ENCODE peak calls at places on chromosomes 5 and 9, in four cellular contexts. Q is K562, J is PC-3, K is bronchial epithelial cell. S is an unnamed sample.

GRCh38 chr9:4861145-4861544 is 68.4 kb downstream of the RCL1 start:
- DNase-seq in Q (no peak), J (no peak), K (peak; percentile 61), S (no peak)

GRCh38 chr5:90642706-90643229 is 84.2 kb downstream of the ADGRV1 start:
- DNase-seq in Q (no peak), J (no peak), K (no peak), S (no peak)

GRCh38 chr5:134022333-134022732 is 17.6 kb upstream of the VDAC1 start:
- DNase-seq in Q (no peak), J (no peak), K (no peak), S (no peak)

GRCh38 chr5:151739395-151739794 is 19.0 kb downstream of the ATOX1 start:
- DNase-seq in Q (no peak), J (no peak), K (no peak), S (no peak)

GRCh38 chr5:108728566-108729305 is 19.0 kb upstream of the FER start:
- DNase-seq in Q (peak; percentile 31), J (no peak), K (peak; percentile 8), S (no peak)

GRCh38 chr5:103374473-103374963 is 116.0 kb downstream of the MACIR start:
- DNase-seq in Q (no peak), J (no peak), K (no peak), S (no peak)

GRCh38 chr5:92922231-92922967 is 658.6 kb downstream of the NR2F1-AS1 start:
- DNase-seq in Q (no peak), J (no peak), K (no peak), S (no peak)

GRCh38 chr9:117480251-117480650 is 65.4 kb upstream of the ASTN2 start:
- DNase-seq in Q (no peak), J (no peak), K (peak; percentile 26), S (no peak)

GRCh38 chr9:4366649-4367330 is 66.9 kb upstream of the GLIS3 start:
- DNase-seq in Q (peak; percentile 29), J (peak; percentile 74), K (peak; percentile 44), S (peak; percentile 57)

GRCh38 chr5:179530069-179530998 is 20.0 kb upstream of the RUFY1 start:
- DNase-seq in Q (peak; percentile 53), J (no peak), K (no peak), S (peak; percentile 15)

GRCh38 chr5:54171645-54172384 is 138.6 kb downstream of the ARL15 start:
- DNase-seq in Q (no peak), J (peak; percentile 3), K (peak; percentile 71), S (peak; percentile 50)

GRCh38 chr9:74309654-74310053 is 187.5 kb upstream of the RORB start:
- DNase-seq in Q (no peak), J (no peak), K (peak; percentile 4), S (no peak)

GRCh38 chr9:87333802-87334201 is 163.9 kb upstream of the DAPK1 start:
- DNase-seq in Q (no peak), J (no peak), K (no peak), S (no peak)

GRCh38 chr5:10563940-10564837 is at the start of gene ANKRD33B:
- DNase-seq in Q (peak; percentile 93), J (peak; percentile 88), K (no peak), S (peak; percentile 39)

GRCh38 chr9:131276107-131276888 is at the start of gene FAM78A:
- DNase-seq in Q (no peak), J (no peak), K (no peak), S (no peak)

GRCh38 chr9:24616858-24617257 is 71.2 kb upstream of the IZUMO3 start:
- DNase-seq in Q (no peak), J (no peak), K (no peak), S (no peak)

GRCh38 chr5:145946112-145946861 is 9.9 kb downstream of the SH3RF2 start:
- DNase-seq in Q (no peak), J (peak; percentile 88), K (peak; percentile 95), S (peak; percentile 56)

GRCh38 chr5:56595561-56595960 is 219.8 kb upstream of the MAP3K1 start:
- DNase-seq in Q (no peak), J (no peak), K (no peak), S (no peak)

GRCh38 chr9:116941266-116941665 is 254.2 kb downstream of the TRIM32 start:
- DNase-seq in Q (no peak), J (no peak), K (no peak), S (no peak)

GRCh38 chr5:34895641-34896419 is 19.5 kb downstream of the RAD1 start:
- DNase-seq in Q (peak; percentile 75), J (no peak), K (no peak), S (no peak)

GRCh38 chr5:132136906-132137305 is 63.3 kb downstream of the CSF2 start:
- DNase-seq in Q (no peak), J (peak; percentile 54), K (peak; percentile 65), S (peak; percentile 7)

GRCh38 chr9:133387680-133388079 is 11.5 kb downstream of the STKLD1 start:
- DNase-seq in Q (no peak), J (no peak), K (peak; percentile 79), S (no peak)

GRCh38 chr5:136079195-136079985 is 50.6 kb downstream of the TGFBI start:
- DNase-seq in Q (no peak), J (no peak), K (no peak), S (peak; percentile 12)

GRCh38 chr5:136082390-136083193 is 50.1 kb upstream of the SMAD5 start:
- DNase-seq in Q (peak; percentile 76), J (peak; percentile 71), K (peak; percentile 65), S (peak; percentile 81)

GRCh38 chr5:136081192-136081591 is 51.5 kb upstream of the SMAD5 start:
- DNase-seq in Q (no peak), J (no peak), K (no peak), S (no peak)

GRCh38 chr5:136080113-136080482 is 51.3 kb downstream of the TGFBI start:
- DNase-seq in Q (no peak), J (no peak), K (no peak), S (peak; percentile 17)

GRCh38 chr5:136080483-136081180 is 51.8 kb downstream of the TGFBI start:
- DNase-seq in Q (peak; percentile 89), J (no peak), K (peak; percentile 62), S (peak; percentile 97)
- H3K4me3 ChIP-seq in Q (peak overlapping the region; percentile 43), J (no peak overlapping the region), K (peak overlapping the region; percentile 35), S (peak overlapping the region; percentile 66)

DNA sequence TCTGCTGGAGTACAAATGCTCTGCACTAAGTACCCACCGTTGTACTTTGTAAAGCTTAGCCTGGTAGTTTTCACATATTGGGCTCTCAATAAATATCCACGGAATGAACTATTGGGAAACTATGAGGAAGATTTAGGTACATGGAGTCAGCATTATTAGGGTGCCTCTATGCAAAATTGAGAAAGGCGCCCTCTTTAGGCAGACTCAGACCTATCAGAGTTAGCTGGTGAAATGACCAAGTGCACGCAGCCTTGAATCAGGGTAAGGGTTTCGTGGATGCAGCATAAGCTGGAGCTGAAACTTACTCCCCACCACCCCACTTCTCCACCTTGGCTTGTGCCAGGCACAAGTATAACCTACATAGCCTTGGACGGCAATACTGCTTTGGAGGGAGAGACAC is 1178.8 kb upstream of the DMAC1 start:
- DNase-seq in Q (no peak), J (no peak), K (no peak), S (no peak)
- TF ChIP-seq CTCF in Q (no peak), J (no peak), K (no peak), S (no peak)

GRCh38 chr5:14351086-14351661 is 208.0 kb downstream of the TRIO start:
- DNase-seq in Q (no peak), J (no peak), K (no peak), S (no peak)
- H3K36me3 ChIP-seq in Q (no peaks in the 10 kb centered on the region), J (peaks cover 60% of the 10 kb centered on the region), K (peaks cover 9% of the 10 kb centered on the region), S (peaks cover 52% of the 10 kb centered on the region)

GRCh38 chr9:69071059-69071458 is 35.5 kb downstream of the FXN start:
- DNase-seq in Q (no peak), J (no peak), K (no peak), S (no peak)

GRCh38 chr9:69065660-69066059 is 30.1 kb downstream of the FXN start:
- DNase-seq in Q (no peak), J (no peak), K (no peak), S (no peak)

GRCh38 chr9:69066955-69067354 is 31.4 kb downstream of the FXN start:
- DNase-seq in Q (peak; percentile 27), J (no peak), K (no peak), S (no peak)

GRCh38 chr9:69073103-69073502 is 37.6 kb downstream of the FXN start:
- DNase-seq in Q (no peak), J (no peak), K (no peak), S (no peak)

GRCh38 chr9:69070201-69070600 is 34.6 kb downstream of the FXN start:
- DNase-seq in Q (no peak), J (no peak), K (no peak), S (no peak)
- H3K4me3 ChIP-seq in Q (no peak overlapping the region), J (no peak overlapping the region), K (no peak overlapping the region), S (no peak overlapping the region)

GRCh38 chr9:1044643-1045042 is 5.5 kb upstream of the DMRT2 start:
- DNase-seq in Q (no peak), J (no peak), K (no peak), S (no peak)

GRCh38 chr9:1046639-1047604 is 3.2 kb upstream of the DMRT2 start:
- DNase-seq in Q (no peak), J (no peak), K (no peak), S (no peak)

GRCh38 chr9:1047605-1048235 is 2.4 kb upstream of the DMRT2 start:
- DNase-seq in Q (no peak), J (peak; percentile 18), K (no peak), S (no peak)

DNA sequence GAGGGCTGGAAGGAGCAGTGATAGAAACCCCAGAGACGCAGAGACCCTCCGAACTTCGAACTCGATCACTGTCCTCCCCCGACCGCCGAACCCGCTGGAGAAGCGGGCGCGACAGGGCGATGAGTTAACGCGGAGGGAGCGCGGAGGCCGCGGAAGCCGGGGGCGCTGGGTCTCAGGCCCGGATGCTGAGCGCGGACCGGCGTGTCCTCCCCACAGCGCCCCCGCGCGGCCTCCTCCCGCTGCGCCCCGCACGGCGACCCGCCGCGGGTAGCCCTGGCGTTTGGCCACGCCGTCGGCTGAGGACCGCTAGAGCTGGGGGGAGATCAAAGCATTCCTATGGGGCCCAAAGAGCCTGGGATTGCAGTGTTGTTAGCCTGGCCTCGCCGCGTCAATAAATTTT is 7.7 kb upstream of the DMRT2 start:
- DNase-seq in Q (no peak), J (no peak), K (no peak), S (no peak)
- TF ChIP-seq CTCF in Q (no peak), J (no peak), K (peak; percentile 50), S (no peak)

GRCh38 chr9:100105861-100106260 is 6.8 kb downstream of the INVS start:
- DNase-seq in Q (no peak), J (no peak), K (no peak), S (no peak)
- H3K36me3 ChIP-seq in Q (peaks cover 52% of the 10 kb centered on the region), J (peaks cover 5% of the 10 kb centered on the region), K (peaks cover 6% of the 10 kb centered on the region), S (peaks cover 19% of the 10 kb centered on the region)

DNA sequence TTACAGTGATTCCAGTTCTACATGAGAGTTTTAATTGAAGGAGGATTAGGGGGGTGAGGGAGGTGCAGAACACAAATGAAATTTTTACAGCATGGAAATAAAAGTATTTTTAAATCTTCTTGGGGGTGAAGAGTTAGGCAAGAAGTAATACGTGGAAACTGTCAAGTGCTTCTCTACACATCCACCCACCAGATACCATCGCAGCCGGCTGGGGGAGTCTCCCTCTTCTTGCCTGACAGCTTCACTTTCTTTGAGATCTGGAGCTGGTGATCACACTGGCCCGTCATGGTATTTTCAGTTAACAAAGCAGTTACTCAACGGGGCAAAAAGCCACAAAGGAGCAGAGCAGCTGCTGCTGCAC is 2.6 kb upstream of the NR4A3 start:
- DNase-seq in Q (no peak), J (no peak), K (no peak), S (no peak)
- H3K4me3 ChIP-seq in Q (peak overlapping the region; percentile 80), J (peak overlapping the region; percentile 89), K (peak overlapping the region; percentile 85), S (peak overlapping the region; percentile 69)

GRCh38 chr9:90836396-90837080 is 34.9 kb downstream of the SYK start:
- DNase-seq in Q (no peak), J (peak; percentile 18), K (peak; percentile 29), S (no peak)
- TF ChIP-seq CTCF in Q (no peak), J (no peak), K (no peak), S (no peak)

GRCh38 chr5:453725-454481 is 10.9 kb downstream of the EXOC3 start:
- DNase-seq in Q (no peak), J (no peak), K (peak; percentile 78), S (no peak)
- H3K36me3 ChIP-seq in Q (peaks cover 87% of the 10 kb centered on the region), J (peaks cover 72% of the 10 kb centered on the region), K (peaks cover 13% of the 10 kb centered on the region), S (peaks cover 65% of the 10 kb centered on the region)

S was measured in brain microvascular endothelial cell.